ENCODE peak calls at places on chromosomes 3 and 15, in eight cellular contexts. A, K, D, X, Z, N, R and Q are unnamed samples.
A peak's percentile ranks its signal among the peaks of the same experiment; 100 is the strongest.

GRCh38 chr3:144295619-144296018 is 324.0 kb downstream of the DIPK2A start:
- DNase-seq in A (no peak), N (no peak), D (no peak), Z (no peak), K (no peak), R (no peak), X (no peak), Q (no peak)

GRCh38 chr3:134754768-134755559 is 40.1 kb upstream of the EPHB1 start:
- DNase-seq in R (peak; percentile 60), K (peak; percentile 61), A (peak; percentile 10), X (no peak), D (no peak), Z (no peak), N (peak; percentile 13), Q (peak; percentile 79)

GRCh38 chr15:75982468-75982867 is 29.8 kb downstream of the NRG4 start:
- DNase-seq in R (no peak), N (no peak), D (no peak), Z (no peak), A (no peak), X (no peak), K (no peak), Q (no peak)

GRCh38 chr15:91318976-91319714 is 219.1 kb downstream of the SV2B start:
- DNase-seq in Z (no peak), D (no peak), X (no peak), N (no peak), K (no peak), R (no peak), A (no peak), Q (no peak)

GRCh38 chr3:64176461-64176996 is 48.7 kb downstream of the PRICKLE2 start:
- DNase-seq in R (no peak), A (no peak), K (peak; percentile 68), N (no peak), X (no peak), D (no peak), Z (no peak), Q (no peak)

GRCh38 chr3:169432692-169433432 is 230.7 kb downstream of the MECOM start:
- DNase-seq in N (no peak), D (no peak), R (no peak), K (peak; percentile 46), X (no peak), A (no peak), Z (no peak), Q (no peak)

GRCh38 chr3:168123211-168124173 is 27.8 kb upstream of the GOLIM4 start:
- DNase-seq in Z (no peak), R (no peak), D (no peak), A (no peak), X (no peak), N (no peak), K (peak; percentile 53), Q (no peak)

GRCh38 chr15:91867581-91868026 is 14.1 kb downstream of the SLCO3A1 start:
- DNase-seq in D (no peak), X (no peak), K (peak; percentile 91), Z (peak; percentile 69), R (peak; percentile 57), A (peak; percentile 61), N (peak; percentile 46), Q (peak; percentile 64)

GRCh38 chr15:74614744-74615312 is 808 bp upstream of the CLK3 start:
- DNase-seq in X (peak; percentile 65), D (peak; percentile 95), A (no peak), R (peak; percentile 95), N (no peak), Z (peak; percentile 84), K (peak; percentile 68), Q (peak; percentile 91)

GRCh38 chr3:146626384-146627122 is 21.4 kb upstream of the PLSCR5 start:
- DNase-seq in X (no peak), Z (no peak), A (no peak), K (no peak), N (no peak), D (no peak), R (no peak), Q (no peak)

DNA sequence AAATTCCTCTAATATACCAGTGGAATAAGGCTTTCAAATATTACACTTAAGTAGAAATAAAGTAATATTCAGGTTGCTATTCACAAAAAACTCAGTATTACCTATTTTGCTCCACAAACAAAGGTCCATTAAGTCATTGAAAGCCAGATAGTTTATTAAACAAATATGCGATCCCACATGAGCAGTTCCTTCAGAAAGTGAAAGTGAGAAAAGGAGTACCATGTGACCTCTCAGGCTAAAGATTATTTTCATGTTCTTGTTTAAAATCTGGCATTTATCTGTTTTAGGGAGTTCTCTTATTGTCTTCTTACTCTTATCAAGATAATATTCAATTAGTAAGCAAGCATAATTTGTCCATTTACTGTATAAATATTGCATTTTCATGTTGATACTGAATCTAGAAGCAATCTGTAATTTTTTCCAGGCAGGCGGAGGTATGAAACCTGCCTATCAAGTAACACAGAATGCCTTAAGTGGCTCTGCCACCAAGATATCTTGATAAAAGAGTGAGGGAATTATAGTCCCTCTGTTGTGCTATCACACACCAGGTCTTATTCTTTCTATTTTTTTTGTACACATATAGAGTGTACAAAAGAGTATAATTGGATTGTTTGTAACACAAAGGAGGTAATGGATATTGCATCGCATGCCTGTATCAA is 20.1 kb upstream of the PLSCR5 start:
- DNase-seq in Z (no peak), D (no peak), N (no peak), K (peak; percentile 31), R (no peak), A (no peak), X (no peak), Q (no peak)
- H3K4me3 ChIP-seq in Z (no peak overlapping the region), D (no peak overlapping the region), N (peak overlapping the region; percentile 5), K (peak overlapping the region; percentile 53), R (peak overlapping the region; percentile 8), A (no peak overlapping the region), X (no peak overlapping the region), Q (no peak overlapping the region)

GRCh38 chr3:198079771-198080520 is 119.9 kb downstream of the LMLN start:
- DNase-seq in X (no peak), Z (peak; percentile 19), N (no peak), D (no peak), R (no peak), A (peak; percentile 50), K (peak; percentile 54), Q (peak; percentile 45)
- H3K27me3 ChIP-seq in X (peaks cover 80% of the 10 kb centered on the region), Z (peaks cover 4% of the 10 kb centered on the region), N (peaks cover 25% of the 10 kb centered on the region), D (peaks cover 20% of the 10 kb centered on the region), R (peaks cover 5% of the 10 kb centered on the region), A (no peaks in the 10 kb centered on the region), K (peaks cover 74% of the 10 kb centered on the region), Q (peaks cover 34% of the 10 kb centered on the region)

GRCh38 chr3:155991847-155992246 is 121.4 kb downstream of the GMPS start:
- DNase-seq in K (peak; percentile 38), A (no peak), Z (no peak), D (no peak), N (no peak), X (no peak), R (no peak), Q (no peak)

GRCh38 chr3:155991291-155991690 is 120.8 kb downstream of the GMPS start:
- DNase-seq in X (no peak), K (no peak), R (no peak), Z (no peak), D (no peak), N (no peak), A (no peak), Q (no peak)

DNA sequence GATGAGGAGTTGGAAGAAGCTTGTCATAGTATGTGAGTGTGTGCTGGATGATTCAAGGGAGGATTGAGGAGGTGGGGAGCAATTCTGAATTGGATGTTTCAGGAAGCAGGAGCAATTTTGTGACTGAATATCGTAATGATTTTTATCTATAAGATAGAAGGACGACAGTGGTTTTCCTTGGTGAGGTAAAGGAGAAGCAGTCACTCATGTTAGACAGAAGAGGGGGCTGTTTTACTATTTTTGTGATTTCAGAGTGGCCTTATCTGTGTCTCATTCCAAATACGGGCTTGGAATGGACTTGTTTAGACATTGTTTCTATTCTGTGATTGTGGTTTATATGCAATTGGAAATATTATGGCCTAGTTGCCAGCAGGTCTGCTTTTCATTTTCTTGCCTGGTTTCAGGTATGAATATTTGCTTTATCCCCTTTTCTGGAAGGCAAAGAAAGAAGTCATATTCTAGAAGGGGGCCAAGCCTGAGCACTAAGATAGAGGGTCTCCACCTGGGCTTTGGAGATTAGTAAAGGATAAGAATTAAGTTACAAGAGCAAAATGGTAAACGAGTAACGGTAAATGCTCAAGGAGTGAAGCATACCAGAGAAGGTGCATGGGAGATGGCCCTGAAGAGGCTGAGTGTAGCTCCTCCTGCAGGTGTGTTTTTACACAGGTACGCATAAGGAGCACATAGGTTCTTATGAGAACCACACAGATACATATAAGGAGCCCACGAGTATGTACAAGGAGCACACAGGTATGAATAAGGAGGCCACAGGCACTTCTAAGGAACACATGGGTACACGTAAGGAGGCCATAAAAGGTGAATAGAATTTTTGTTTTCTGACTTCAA is 124.6 kb upstream of the KCNAB1 start:
- DNase-seq in K (peak; percentile 67), R (no peak), D (no peak), N (peak; percentile 5), A (peak; percentile 54), Z (no peak), X (no peak), Q (peak; percentile 48)
- H3K36me3 ChIP-seq in K (no peaks in the 10 kb centered on the region), R (no peaks in the 10 kb centered on the region), D (no peaks in the 10 kb centered on the region), N (no peaks in the 10 kb centered on the region), A (no peaks in the 10 kb centered on the region), Z (no peaks in the 10 kb centered on the region), X (no peaks in the 10 kb centered on the region), Q (no peaks in the 10 kb centered on the region)

DNA sequence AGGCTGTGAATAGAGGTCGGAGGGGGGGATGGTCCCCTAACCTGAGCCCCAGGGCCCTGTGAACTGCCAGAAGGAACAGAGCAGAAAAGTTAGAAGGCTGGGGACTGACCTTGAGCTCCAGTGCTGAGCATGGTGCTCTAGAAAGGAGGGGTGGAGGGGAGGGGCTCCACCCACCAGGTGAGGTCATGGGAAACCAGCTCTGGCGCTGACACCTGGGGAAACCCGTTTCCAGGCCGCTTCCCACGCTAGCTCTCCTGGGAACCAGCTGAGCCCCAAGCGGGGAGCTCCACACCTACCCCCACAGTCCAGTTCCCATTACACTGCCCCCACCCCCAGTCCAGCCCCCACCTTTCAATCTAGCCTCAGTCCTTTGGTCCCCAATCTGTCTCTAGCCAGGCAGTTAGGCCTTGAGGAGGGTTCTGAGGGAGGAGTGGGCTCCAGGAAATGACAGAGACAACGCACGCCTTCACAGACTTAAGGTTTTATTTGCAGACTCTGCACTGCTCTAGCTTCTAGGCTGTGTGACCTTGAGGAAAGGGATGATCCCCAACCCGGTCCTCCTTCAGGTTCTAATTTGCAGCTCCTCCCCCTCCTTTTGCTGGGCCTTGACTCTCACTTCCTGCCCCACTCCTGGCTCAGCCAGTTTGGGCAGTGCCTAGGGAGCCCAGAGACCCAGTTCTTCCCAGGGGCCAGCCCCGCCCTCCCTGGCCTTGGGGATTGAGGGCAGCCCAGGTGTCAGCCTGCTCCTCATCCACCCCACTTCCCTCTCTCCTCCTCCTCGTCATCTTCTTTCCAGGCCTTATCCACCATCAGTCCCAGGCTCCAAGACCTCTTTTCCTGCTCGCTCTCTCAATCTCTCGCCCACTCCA is 2.1 kb downstream of the RHOV start:
- DNase-seq in Z (no peak), X (no peak), D (no peak), N (no peak), R (peak; percentile 64), K (peak; percentile 80), A (no peak), Q (peak; percentile 84)
- H3K4me3 ChIP-seq in Z (no peak overlapping the region), X (no peak overlapping the region), D (no peak overlapping the region), N (no peak overlapping the region), R (no peak overlapping the region), K (peak overlapping the region; percentile 92), A (no peak overlapping the region), Q (no peak overlapping the region)